ENCODE peak calls at places on chromosome 22, in seven cellular contexts. One of them, this sample, is unnamed. For H3K36me3, the result is how much of the 10 kb centered on the place peaks cover.

GRCh38 chr22:48811885-48812284 is 1015.8 kb downstream of the BRD1 start:
- DNase-seq in ovary: no peak
- DNase-seq in HepG2: no peak
- DNase-seq in heart left ventricle: no peak
- DNase-seq in Peyer's patch: no peak
- DNase-seq in K562: no peak
- DNase-seq in adrenal gland: no peak
- DNase-seq in this sample: no peak

GRCh38 chr22:41217553-41218157 is 12.5 kb downstream of the L3MBTL2 start:
- DNase-seq in heart left ventricle: peak
- DNase-seq in adrenal gland: peak
- DNase-seq in Peyer's patch: no peak
- DNase-seq in ovary: peak
- DNase-seq in K562: no peak
- DNase-seq in HepG2: no peak
- DNase-seq in this sample: no peak

GRCh38 chr22:48939441-48940265 is 888.0 kb downstream of the BRD1 start:
- DNase-seq in Peyer's patch: no peak
- DNase-seq in heart left ventricle: no peak
- DNase-seq in HepG2: no peak
- DNase-seq in ovary: no peak
- DNase-seq in adrenal gland: no peak
- DNase-seq in K562: no peak
- DNase-seq in this sample: no peak

GRCh38 chr22:31818481-31819392 is 64.9 kb downstream of the DEPDC5 start:
- DNase-seq in ovary: no peak
- DNase-seq in HepG2: no peak
- DNase-seq in K562: no peak
- DNase-seq in adrenal gland: no peak
- DNase-seq in heart left ventricle: no peak
- DNase-seq in Peyer's patch: no peak
- DNase-seq in this sample: no peak

GRCh38 chr22:29600846-29601245 is 2.6 kb upstream of the NF2 start:
- DNase-seq in K562: no peak
- DNase-seq in adrenal gland: no peak
- DNase-seq in HepG2: no peak
- DNase-seq in ovary: no peak
- DNase-seq in heart left ventricle: no peak
- DNase-seq in Peyer's patch: no peak
- DNase-seq in this sample: no peak

GRCh38 chr22:28444659-28445058 is 235.0 kb downstream of the TTC28 start:
- DNase-seq in ovary: no peak
- DNase-seq in K562: no peak
- DNase-seq in heart left ventricle: no peak
- DNase-seq in adrenal gland: no peak
- DNase-seq in Peyer's patch: no peak
- DNase-seq in HepG2: no peak
- DNase-seq in this sample: no peak

GRCh38 chr22:31825513-31825912 is 71.7 kb downstream of the DEPDC5 start:
- DNase-seq in K562: no peak
- DNase-seq in ovary: no peak
- DNase-seq in adrenal gland: no peak
- DNase-seq in Peyer's patch: no peak
- DNase-seq in heart left ventricle: no peak
- DNase-seq in HepG2: no peak
- DNase-seq in this sample: no peak

GRCh38 chr22:47333625-47334024 is 571.2 kb downstream of the TBC1D22A start:
- DNase-seq in heart left ventricle: no peak
- DNase-seq in adrenal gland: no peak
- DNase-seq in Peyer's patch: no peak
- DNase-seq in K562: no peak
- DNase-seq in ovary: no peak
- DNase-seq in HepG2: peak
- DNase-seq in this sample: no peak

GRCh38 chr22:46066691-46067090 is 83.6 kb upstream of the PPARA start:
- DNase-seq in HepG2: no peak
- DNase-seq in adrenal gland: peak
- DNase-seq in heart left ventricle: peak
- DNase-seq in Peyer's patch: peak
- DNase-seq in K562: no peak
- DNase-seq in ovary: peak
- DNase-seq in this sample: peak
- TF ChIP-seq CTCF in HepG2: no peak
- TF ChIP-seq CTCF in adrenal gland: no peak
- TF ChIP-seq CTCF in heart left ventricle: no peak
- TF ChIP-seq CTCF in Peyer's patch: no peak
- TF ChIP-seq CTCF in K562: no peak
- TF ChIP-seq CTCF in ovary: no peak
- TF ChIP-seq CTCF in this sample: no peak

GRCh38 chr22:19879651-19879995 is 24.9 kb upstream of the GNB1L start:
- DNase-seq in ovary: peak
- DNase-seq in K562: no peak
- DNase-seq in Peyer's patch: no peak
- DNase-seq in adrenal gland: no peak
- DNase-seq in HepG2: no peak
- DNase-seq in heart left ventricle: peak
- DNase-seq in this sample: peak

GRCh38 chr22:19879996-19880785 is 25.5 kb upstream of the GNB1L start:
- DNase-seq in ovary: peak
- DNase-seq in Peyer's patch: peak
- DNase-seq in K562: no peak
- DNase-seq in heart left ventricle: peak
- DNase-seq in HepG2: peak
- DNase-seq in adrenal gland: no peak
- DNase-seq in this sample: peak

GRCh38 chr22:19879248-19879575 is 24.5 kb upstream of the GNB1L start:
- DNase-seq in Peyer's patch: no peak
- DNase-seq in ovary: peak
- DNase-seq in adrenal gland: no peak
- DNase-seq in HepG2: no peak
- DNase-seq in heart left ventricle: no peak
- DNase-seq in K562: no peak
- DNase-seq in this sample: peak

GRCh38 chr22:19877626-19878339 is 23.1 kb upstream of the GNB1L start:
- DNase-seq in ovary: peak
- DNase-seq in HepG2: no peak
- DNase-seq in Peyer's patch: no peak
- DNase-seq in heart left ventricle: peak
- DNase-seq in adrenal gland: no peak
- DNase-seq in K562: no peak
- DNase-seq in this sample: peak

GRCh38 chr22:19878461-19879247 is 24.0 kb upstream of the GNB1L start:
- DNase-seq in HepG2: no peak
- DNase-seq in K562: no peak
- DNase-seq in heart left ventricle: peak
- DNase-seq in ovary: peak
- DNase-seq in Peyer's patch: no peak
- DNase-seq in adrenal gland: no peak
- DNase-seq in this sample: peak
- H3K36me3 ChIP-seq in HepG2: under half
- H3K36me3 ChIP-seq in K562: under half
- H3K36me3 ChIP-seq in heart left ventricle: under half
- H3K36me3 ChIP-seq in ovary: under half
- H3K36me3 ChIP-seq in Peyer's patch: under half
- H3K36me3 ChIP-seq in adrenal gland: under half
- H3K36me3 ChIP-seq in this sample: under half

DNA sequence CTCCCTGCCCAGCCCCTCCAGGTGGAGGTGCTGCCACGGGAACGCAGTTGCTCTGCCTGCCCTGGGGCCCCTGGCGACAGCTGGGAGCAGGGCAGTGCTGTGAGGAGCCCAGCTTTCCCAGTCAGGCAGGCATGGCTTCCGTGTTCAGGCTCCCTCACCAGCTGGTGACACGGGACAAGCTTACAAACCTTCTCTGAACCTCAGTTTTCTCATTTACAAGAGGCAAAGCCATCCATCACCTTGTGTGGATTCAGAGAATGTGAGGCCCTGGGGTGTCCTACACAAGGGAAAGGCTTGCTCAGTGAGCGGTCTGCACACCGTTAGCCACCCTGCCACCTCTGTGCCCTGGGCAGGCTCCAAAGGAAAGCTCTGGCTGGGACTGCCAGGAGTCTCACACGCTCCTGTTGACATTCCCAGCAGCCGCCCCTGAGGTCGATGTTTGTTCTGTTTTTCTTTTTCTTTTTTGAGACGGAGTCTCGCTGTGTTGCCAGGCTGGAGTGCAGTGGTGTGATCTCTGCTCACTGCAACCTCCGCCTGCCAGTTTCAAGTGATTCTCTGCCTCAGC is 23.5 kb downstream of the SUN2 start:
- DNase-seq in adrenal gland: no peak
- DNase-seq in Peyer's patch: no peak
- DNase-seq in heart left ventricle: peak
- DNase-seq in HepG2: no peak
- DNase-seq in K562: no peak
- DNase-seq in ovary: peak
- DNase-seq in this sample: peak
- TF ChIP-seq POLR2A in adrenal gland: no peak
- TF ChIP-seq POLR2A in Peyer's patch: no peak
- TF ChIP-seq POLR2A in heart left ventricle: no peak
- TF ChIP-seq POLR2A in HepG2: no peak
- TF ChIP-seq POLR2A in K562: peak
- TF ChIP-seq POLR2A in ovary: no peak
- TF ChIP-seq POLR2A in this sample: no peak

GRCh38 chr22:24106385-24107381 is 74.6 kb upstream of the SUSD2 start:
- DNase-seq in adrenal gland: peak
- DNase-seq in HepG2: no peak
- DNase-seq in Peyer's patch: no peak
- DNase-seq in K562: no peak
- DNase-seq in ovary: no peak
- DNase-seq in heart left ventricle: peak
- DNase-seq in this sample: no peak
- TF ChIP-seq CTCF in adrenal gland: peak
- TF ChIP-seq CTCF in HepG2: peak
- TF ChIP-seq CTCF in Peyer's patch: peak
- TF ChIP-seq CTCF in K562: no peak
- TF ChIP-seq CTCF in ovary: no peak
- TF ChIP-seq CTCF in heart left ventricle: peak
- TF ChIP-seq CTCF in this sample: peak

GRCh38 chr22:21972806-21973205 is 9.8 kb downstream of the TOP3B start:
- DNase-seq in Peyer's patch: no peak
- DNase-seq in HepG2: no peak
- DNase-seq in heart left ventricle: no peak
- DNase-seq in ovary: no peak
- DNase-seq in K562: no peak
- DNase-seq in adrenal gland: no peak
- DNase-seq in this sample: no peak

GRCh38 chr22:21971858-21972275 is 10.7 kb downstream of the TOP3B start:
- DNase-seq in HepG2: no peak
- DNase-seq in ovary: no peak
- DNase-seq in heart left ventricle: no peak
- DNase-seq in K562: no peak
- DNase-seq in Peyer's patch: no peak
- DNase-seq in adrenal gland: no peak
- DNase-seq in this sample: no peak

GRCh38 chr22:21972293-21972779 is 10.3 kb downstream of the TOP3B start:
- DNase-seq in Peyer's patch: no peak
- DNase-seq in ovary: no peak
- DNase-seq in adrenal gland: no peak
- DNase-seq in HepG2: peak
- DNase-seq in heart left ventricle: no peak
- DNase-seq in K562: peak
- DNase-seq in this sample: no peak

GRCh38 chr22:21970037-21970799 is 12.4 kb downstream of the TOP3B start:
- DNase-seq in ovary: no peak
- DNase-seq in adrenal gland: no peak
- DNase-seq in K562: no peak
- DNase-seq in Peyer's patch: no peak
- DNase-seq in heart left ventricle: no peak
- DNase-seq in HepG2: no peak
- DNase-seq in this sample: no peak

DNA sequence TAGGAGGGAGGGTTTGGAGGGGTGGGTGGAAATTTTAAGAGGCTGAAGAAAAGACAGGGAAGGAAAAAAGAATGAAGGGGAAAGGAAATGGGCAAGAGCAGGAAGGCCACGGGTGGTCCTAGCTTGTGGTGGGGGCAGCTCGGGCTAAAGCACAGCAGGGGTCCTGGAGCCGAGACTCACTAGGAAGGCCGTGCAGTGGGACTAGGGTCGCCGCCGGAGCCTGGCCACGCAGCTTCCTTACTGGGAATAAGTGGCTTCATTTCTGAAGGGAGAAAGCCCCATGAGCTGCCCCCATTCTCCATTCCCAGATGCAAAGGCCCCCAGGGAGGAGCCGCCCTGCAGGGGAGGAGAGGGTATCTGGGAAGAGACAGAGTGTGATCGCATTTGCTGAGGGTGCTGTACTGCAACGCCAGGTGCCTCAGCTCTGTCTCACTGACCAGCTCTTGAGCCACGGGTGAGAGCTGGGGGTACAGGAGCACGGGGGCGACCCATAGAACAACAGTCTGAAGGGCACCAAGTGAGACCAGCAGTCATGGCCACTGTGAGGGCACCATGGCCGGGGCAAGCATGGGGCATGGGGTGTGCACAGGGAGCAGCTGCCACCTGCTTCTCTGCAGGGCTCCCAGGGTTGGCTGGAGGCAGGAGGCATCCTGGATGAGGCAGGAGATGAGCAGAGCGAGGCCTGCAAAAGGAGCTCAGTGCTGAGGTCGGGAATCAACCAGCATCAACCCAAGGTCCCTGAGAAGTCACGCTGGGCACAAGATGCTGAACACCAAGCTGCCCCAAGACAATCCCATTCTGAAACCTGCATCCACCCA is 11.6 kb downstream of the TOP3B start:
- DNase-seq in ovary: no peak
- DNase-seq in adrenal gland: no peak
- DNase-seq in Peyer's patch: no peak
- DNase-seq in K562: no peak
- DNase-seq in heart left ventricle: no peak
- DNase-seq in HepG2: no peak
- DNase-seq in this sample: no peak
- H3K36me3 ChIP-seq in ovary: under half
- H3K36me3 ChIP-seq in adrenal gland: half or more
- H3K36me3 ChIP-seq in Peyer's patch: under half
- H3K36me3 ChIP-seq in K562: half or more
- H3K36me3 ChIP-seq in heart left ventricle: under half
- H3K36me3 ChIP-seq in HepG2: under half
- H3K36me3 ChIP-seq in this sample: half or more

This sample was measured in spleen.